ENCODE peak calls at places on chromosomes 11 and 22, in eight cellular contexts. One of them, this sample, is unnamed.

GRCh38 chr11:100863080-100863581 is 176.0 kb downstream of the ARHGAP42 start:
- DNase-seq in suprapubic skin: no peak
- DNase-seq in transverse colon: no peak
- DNase-seq in Panc1: no peak
- DNase-seq in stomach: peak
- DNase-seq in K562: peak
- DNase-seq in prostate gland: no peak
- DNase-seq in GM23338: peak
- DNase-seq in this sample: no peak

GRCh38 chr11:37264783-37265182 is 666.7 kb upstream of the RAG2 start:
- DNase-seq in prostate gland: no peak
- DNase-seq in stomach: no peak
- DNase-seq in Panc1: no peak
- DNase-seq in transverse colon: no peak
- DNase-seq in suprapubic skin: no peak
- DNase-seq in GM23338: no peak
- DNase-seq in K562: no peak
- DNase-seq in this sample: no peak

GRCh38 chr11:120489799-120490198 is 21.7 kb upstream of the GRIK4 start:
- DNase-seq in suprapubic skin: no peak
- DNase-seq in K562: no peak
- DNase-seq in transverse colon: no peak
- DNase-seq in Panc1: no peak
- DNase-seq in GM23338: no peak
- DNase-seq in stomach: no peak
- DNase-seq in prostate gland: no peak
- DNase-seq in this sample: no peak

GRCh38 chr22:19448076-19448607 is 631 bp upstream of the C22orf39 start:
- DNase-seq in stomach: peak
- DNase-seq in Panc1: no peak
- DNase-seq in prostate gland: peak
- DNase-seq in suprapubic skin: no peak
- DNase-seq in K562: peak
- DNase-seq in GM23338: peak
- DNase-seq in transverse colon: peak
- DNase-seq in this sample: no peak

GRCh38 chr11:130133716-130134115 is 25.9 kb upstream of the ST14 start:
- DNase-seq in stomach: no peak
- DNase-seq in Panc1: no peak
- DNase-seq in suprapubic skin: no peak
- DNase-seq in GM23338: no peak
- DNase-seq in transverse colon: no peak
- DNase-seq in K562: no peak
- DNase-seq in prostate gland: no peak
- DNase-seq in this sample: no peak

GRCh38 chr11:70066136-70066520 is 12.0 kb upstream of the ANO1 start:
- DNase-seq in suprapubic skin: no peak
- DNase-seq in K562: no peak
- DNase-seq in stomach: no peak
- DNase-seq in Panc1: no peak
- DNase-seq in GM23338: no peak
- DNase-seq in prostate gland: no peak
- DNase-seq in transverse colon: no peak
- DNase-seq in this sample: peak

GRCh38 chr11:95520765-95521542 is 268.6 kb downstream of the FAM76B start:
- DNase-seq in Panc1: no peak
- DNase-seq in K562: no peak
- DNase-seq in suprapubic skin: no peak
- DNase-seq in prostate gland: peak
- DNase-seq in GM23338: no peak
- DNase-seq in transverse colon: no peak
- DNase-seq in stomach: no peak
- DNase-seq in this sample: no peak

GRCh38 chr22:49364398-49364797 is 463.3 kb downstream of the BRD1 start:
- DNase-seq in GM23338: no peak
- DNase-seq in stomach: peak
- DNase-seq in Panc1: no peak
- DNase-seq in transverse colon: no peak
- DNase-seq in K562: no peak
- DNase-seq in suprapubic skin: peak
- DNase-seq in prostate gland: no peak
- DNase-seq in this sample: peak

GRCh38 chr11:29293825-29294224 is 723.0 kb downstream of the KCNA4 start:
- DNase-seq in transverse colon: no peak
- DNase-seq in prostate gland: no peak
- DNase-seq in stomach: no peak
- DNase-seq in Panc1: no peak
- DNase-seq in GM23338: no peak
- DNase-seq in suprapubic skin: no peak
- DNase-seq in K562: no peak
- DNase-seq in this sample: no peak

GRCh38 chr22:19890502-19891349 is 36.1 kb upstream of the GNB1L start:
- DNase-seq in stomach: no peak
- DNase-seq in GM23338: no peak
- DNase-seq in transverse colon: no peak
- DNase-seq in suprapubic skin: no peak
- DNase-seq in prostate gland: no peak
- DNase-seq in Panc1: no peak
- DNase-seq in K562: no peak
- DNase-seq in this sample: no peak

GRCh38 chr11:130418210-130418609 is 10.2 kb downstream of the ADAMTS8 start:
- DNase-seq in transverse colon: no peak
- DNase-seq in GM23338: no peak
- DNase-seq in K562: no peak
- DNase-seq in prostate gland: no peak
- DNase-seq in Panc1: no peak
- DNase-seq in stomach: no peak
- DNase-seq in suprapubic skin: no peak
- DNase-seq in this sample: no peak

GRCh38 chr11:67316882-67317364 is 13.6 kb downstream of the SSH3 start:
- DNase-seq in transverse colon: no peak
- DNase-seq in GM23338: no peak
- DNase-seq in K562: no peak
- DNase-seq in Panc1: no peak
- DNase-seq in prostate gland: no peak
- DNase-seq in stomach: no peak
- DNase-seq in suprapubic skin: no peak
- DNase-seq in this sample: no peak

GRCh38 chr11:103608566-103608965 is 427.9 kb upstream of the DDI1 start:
- DNase-seq in prostate gland: no peak
- DNase-seq in K562: no peak
- DNase-seq in Panc1: no peak
- DNase-seq in GM23338: no peak
- DNase-seq in stomach: no peak
- DNase-seq in transverse colon: no peak
- DNase-seq in suprapubic skin: no peak
- DNase-seq in this sample: no peak

GRCh38 chr11:117918366-117919255 is 10.6 kb downstream of the TMPRSS13 start:
- DNase-seq in prostate gland: no peak
- DNase-seq in suprapubic skin: peak
- DNase-seq in GM23338: no peak
- DNase-seq in Panc1: no peak
- DNase-seq in stomach: no peak
- DNase-seq in transverse colon: no peak
- DNase-seq in K562: no peak
- DNase-seq in this sample: no peak

GRCh38 chr11:8201524-8202365 is 32.9 kb upstream of the RIC3 start:
- DNase-seq in stomach: no peak
- DNase-seq in GM23338: no peak
- DNase-seq in suprapubic skin: no peak
- DNase-seq in prostate gland: no peak
- DNase-seq in Panc1: no peak
- DNase-seq in transverse colon: no peak
- DNase-seq in K562: no peak
- DNase-seq in this sample: peak

GRCh38 chr22:26579331-26579886 is 10.5 kb downstream of the TPST2 start:
- DNase-seq in prostate gland: no peak
- DNase-seq in K562: no peak
- DNase-seq in Panc1: no peak
- DNase-seq in transverse colon: peak
- DNase-seq in GM23338: no peak
- DNase-seq in suprapubic skin: no peak
- DNase-seq in stomach: peak
- DNase-seq in this sample: no peak

GRCh38 chr22:28911777-28912669 is 28.7 kb downstream of the ZNRF3 start:
- DNase-seq in transverse colon: no peak
- DNase-seq in K562: no peak
- DNase-seq in Panc1: no peak
- DNase-seq in prostate gland: peak
- DNase-seq in stomach: no peak
- DNase-seq in suprapubic skin: no peak
- DNase-seq in GM23338: no peak
- DNase-seq in this sample: no peak

GRCh38 chr11:17740649-17741235 is 6.2 kb downstream of the KCNC1 start:
- DNase-seq in prostate gland: no peak
- DNase-seq in Panc1: no peak
- DNase-seq in stomach: no peak
- DNase-seq in GM23338: no peak
- DNase-seq in K562: no peak
- DNase-seq in transverse colon: no peak
- DNase-seq in suprapubic skin: no peak
- DNase-seq in this sample: no peak

DNA sequence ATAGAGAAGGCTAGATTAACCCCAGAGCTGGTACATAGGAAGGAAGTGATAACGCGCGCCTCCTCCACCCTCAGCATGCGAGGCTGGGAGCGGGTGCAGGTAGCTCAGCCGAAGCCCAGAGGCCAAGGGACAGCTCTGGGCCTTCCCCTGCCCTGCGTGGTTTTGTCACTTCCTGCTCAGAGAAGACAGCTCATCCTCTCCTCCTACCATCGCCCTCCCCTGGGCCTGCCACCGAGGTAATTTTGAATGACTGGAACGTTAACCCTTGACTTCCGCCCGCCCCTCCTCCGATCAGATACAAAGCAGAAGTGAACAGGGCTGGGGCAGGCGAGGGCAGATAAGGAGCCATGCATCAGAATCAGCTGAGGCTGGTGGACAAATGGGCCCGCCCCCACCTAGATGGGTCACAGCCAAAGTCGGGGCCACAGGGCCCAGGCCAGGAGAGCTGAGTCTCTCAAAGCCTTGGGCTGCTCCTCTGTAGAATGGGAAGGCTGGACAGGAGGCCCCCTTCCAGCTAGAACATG is 1.6 kb downstream of the RAC2 start:
- DNase-seq in Panc1: no peak
- DNase-seq in suprapubic skin: peak
- DNase-seq in prostate gland: no peak
- DNase-seq in transverse colon: peak
- DNase-seq in stomach: peak
- DNase-seq in K562: peak
- DNase-seq in GM23338: no peak
- DNase-seq in this sample: no peak
- TF ChIP-seq POLR2AphosphoS5 in Panc1: no peak
- TF ChIP-seq POLR2AphosphoS5 in suprapubic skin: no peak
- TF ChIP-seq POLR2AphosphoS5 in prostate gland: no peak
- TF ChIP-seq POLR2AphosphoS5 in transverse colon: peak
- TF ChIP-seq POLR2AphosphoS5 in stomach: no peak
- TF ChIP-seq POLR2AphosphoS5 in K562: peak
- TF ChIP-seq POLR2AphosphoS5 in GM23338: no peak
- TF ChIP-seq POLR2AphosphoS5 in this sample: peak

DNA sequence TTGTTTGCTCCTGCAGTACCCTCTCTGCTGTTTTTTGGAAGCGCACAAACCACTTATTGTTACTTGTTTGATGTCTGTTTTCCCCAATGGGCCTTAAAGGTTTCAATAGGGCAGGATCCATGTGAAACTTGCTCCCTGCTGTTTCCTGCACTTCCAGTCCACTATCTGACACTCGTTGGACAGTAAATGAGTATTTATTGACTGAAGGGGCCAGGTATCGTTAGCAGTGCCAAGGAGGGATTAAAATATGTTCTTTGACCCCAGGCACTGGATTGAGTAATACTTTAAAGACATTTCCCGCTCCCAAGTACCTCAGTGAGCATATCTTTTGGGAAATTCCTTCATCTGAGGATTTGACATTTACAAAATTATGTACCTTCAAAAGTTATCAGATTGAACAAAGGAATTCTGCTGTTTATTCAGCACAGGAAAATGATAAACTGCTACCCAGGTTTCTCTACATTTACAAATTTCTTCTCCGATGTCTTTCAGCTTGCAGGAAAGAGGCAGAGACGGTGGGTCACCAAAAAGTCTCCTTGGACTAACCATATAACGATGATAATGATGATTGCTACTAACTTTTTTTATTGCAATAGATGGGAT is 23.3 kb upstream of the OR9Q2 start:
- DNase-seq in prostate gland: peak
- DNase-seq in GM23338: no peak
- DNase-seq in suprapubic skin: no peak
- DNase-seq in stomach: no peak
- DNase-seq in K562: no peak
- DNase-seq in Panc1: no peak
- DNase-seq in transverse colon: peak
- DNase-seq in this sample: no peak
- H3K4me3 ChIP-seq in prostate gland: no peak
- H3K4me3 ChIP-seq in GM23338: no peak
- H3K4me3 ChIP-seq in suprapubic skin: no peak
- H3K4me3 ChIP-seq in stomach: no peak
- H3K4me3 ChIP-seq in K562: no peak
- H3K4me3 ChIP-seq in Panc1: no peak
- H3K4me3 ChIP-seq in transverse colon: no peak
- H3K4me3 ChIP-seq in this sample: no peak

GRCh38 chr22:27810566-27810965 is 9.0 kb upstream of the MN1 start:
- DNase-seq in GM23338: no peak
- DNase-seq in stomach: peak
- DNase-seq in Panc1: no peak
- DNase-seq in suprapubic skin: no peak
- DNase-seq in prostate gland: peak
- DNase-seq in K562: no peak
- DNase-seq in transverse colon: peak
- DNase-seq in this sample: no peak
- TF ChIP-seq POLR2AphosphoS5 in GM23338: no peak
- TF ChIP-seq POLR2AphosphoS5 in stomach: peak
- TF ChIP-seq POLR2AphosphoS5 in Panc1: no peak
- TF ChIP-seq POLR2AphosphoS5 in suprapubic skin: no peak
- TF ChIP-seq POLR2AphosphoS5 in prostate gland: no peak
- TF ChIP-seq POLR2AphosphoS5 in K562: no peak
- TF ChIP-seq POLR2AphosphoS5 in transverse colon: peak
- TF ChIP-seq POLR2AphosphoS5 in this sample: peak

GRCh38 chr11:47550288-47551052 is 2.5 kb downstream of the CELF1 start:
- DNase-seq in prostate gland: no peak
- DNase-seq in transverse colon: no peak
- DNase-seq in K562: no peak
- DNase-seq in suprapubic skin: no peak
- DNase-seq in Panc1: no peak
- DNase-seq in GM23338: no peak
- DNase-seq in stomach: no peak
- DNase-seq in this sample: no peak
- H3K4me3 ChIP-seq in prostate gland: no peak
- H3K4me3 ChIP-seq in transverse colon: no peak
- H3K4me3 ChIP-seq in K562: peak
- H3K4me3 ChIP-seq in suprapubic skin: no peak
- H3K4me3 ChIP-seq in Panc1: no peak
- H3K4me3 ChIP-seq in GM23338: peak
- H3K4me3 ChIP-seq in stomach: no peak
- H3K4me3 ChIP-seq in this sample: no peak

GRCh38 chr11:3169235-3169951 is 4.3 kb upstream of the OSBPL5 start:
- DNase-seq in GM23338: peak
- DNase-seq in transverse colon: peak
- DNase-seq in Panc1: no peak
- DNase-seq in suprapubic skin: peak
- DNase-seq in prostate gland: no peak
- DNase-seq in K562: peak
- DNase-seq in stomach: peak
- DNase-seq in this sample: no peak
- TF ChIP-seq POLR2AphosphoS5 in GM23338: no peak
- TF ChIP-seq POLR2AphosphoS5 in transverse colon: no peak
- TF ChIP-seq POLR2AphosphoS5 in Panc1: no peak
- TF ChIP-seq POLR2AphosphoS5 in suprapubic skin: no peak
- TF ChIP-seq POLR2AphosphoS5 in prostate gland: peak
- TF ChIP-seq POLR2AphosphoS5 in K562: peak
- TF ChIP-seq POLR2AphosphoS5 in stomach: no peak
- TF ChIP-seq POLR2AphosphoS5 in this sample: no peak

This sample was measured in vagina.